ENCODE peak calls at places on chromosomes 4 and X, in five cellular contexts. One of them, this sample, is unnamed.

GRCh38 chrX:19555236-19555635 is 39.9 kb upstream of the MAP3K15 start:
- DNase-seq in T-helper 1 cell: no peak
- DNase-seq in T-cell: no peak
- DNase-seq in NCI-H2081 treated with DMSO at 0.1 percent for 48 hours: no peak
- DNase-seq in brain pericyte: no peak
- DNase-seq in this sample: no peak

GRCh38 chr4:75081561-75081960 is 148.6 kb downstream of the PARM1 start:
- DNase-seq in T-helper 1 cell: no peak
- DNase-seq in T-cell: no peak
- DNase-seq in NCI-H2081 treated with DMSO at 0.1 percent for 48 hours: no peak
- DNase-seq in brain pericyte: no peak
- DNase-seq in this sample: no peak

GRCh38 chrX:29506729-29507128 is 708.6 kb upstream of the MAGEB2 start:
- DNase-seq in T-helper 1 cell: no peak
- DNase-seq in T-cell: no peak
- DNase-seq in NCI-H2081 treated with DMSO at 0.1 percent for 48 hours: no peak
- DNase-seq in brain pericyte: no peak
- DNase-seq in this sample: no peak

GRCh38 chr4:76947369-76947768 is 2.2 kb upstream of the SEPTIN11 start:
- DNase-seq in T-helper 1 cell: no peak
- DNase-seq in T-cell: no peak
- DNase-seq in NCI-H2081 treated with DMSO at 0.1 percent for 48 hours: no peak
- DNase-seq in brain pericyte: no peak
- DNase-seq in this sample: no peak

GRCh38 chr4:11954093-11954492 is 525.4 kb upstream of the HS3ST1 start:
- DNase-seq in T-helper 1 cell: no peak
- DNase-seq in T-cell: no peak
- DNase-seq in NCI-H2081 treated with DMSO at 0.1 percent for 48 hours: no peak
- DNase-seq in brain pericyte: no peak
- DNase-seq in this sample: peak; percentile 42

GRCh38 chr4:8117278-8117682 is 41.3 kb downstream of the ABLIM2 start:
- DNase-seq in T-helper 1 cell: no peak
- DNase-seq in T-cell: peak; percentile 12
- DNase-seq in NCI-H2081 treated with DMSO at 0.1 percent for 48 hours: no peak
- DNase-seq in brain pericyte: no peak
- DNase-seq in this sample: peak; percentile 52

GRCh38 chr4:40874902-40875301 is 125.1 kb downstream of the NSUN7 start:
- DNase-seq in T-helper 1 cell: no peak
- DNase-seq in T-cell: no peak
- DNase-seq in NCI-H2081 treated with DMSO at 0.1 percent for 48 hours: no peak
- DNase-seq in brain pericyte: no peak
- DNase-seq in this sample: no peak

GRCh38 chr4:2788532-2789103 is 4.3 kb upstream of the SH3BP2 start:
- DNase-seq in T-helper 1 cell: no peak
- DNase-seq in T-cell: no peak
- DNase-seq in NCI-H2081 treated with DMSO at 0.1 percent for 48 hours: no peak
- DNase-seq in brain pericyte: no peak
- DNase-seq in this sample: no peak

GRCh38 chr4:56531149-56531770 is 25.7 kb downstream of the ARL9 start:
- DNase-seq in T-helper 1 cell: no peak
- DNase-seq in T-cell: no peak
- DNase-seq in NCI-H2081 treated with DMSO at 0.1 percent for 48 hours: no peak
- DNase-seq in brain pericyte: no peak
- DNase-seq in this sample: no peak

GRCh38 chr4:154551872-154552686 is 1.9 kb upstream of the PLRG1 start:
- DNase-seq in T-helper 1 cell: peak; percentile 58
- DNase-seq in T-cell: peak; percentile 66
- DNase-seq in NCI-H2081 treated with DMSO at 0.1 percent for 48 hours: peak; percentile 12
- DNase-seq in brain pericyte: peak; percentile 21
- DNase-seq in this sample: peak; percentile 79

GRCh38 chr4:11565213-11565612 is 136.5 kb upstream of the HS3ST1 start:
- DNase-seq in T-helper 1 cell: no peak
- DNase-seq in T-cell: no peak
- DNase-seq in NCI-H2081 treated with DMSO at 0.1 percent for 48 hours: no peak
- DNase-seq in brain pericyte: no peak
- DNase-seq in this sample: no peak

GRCh38 chr4:98662619-98663225 is 4.3 kb upstream of the TSPAN5 start:
- DNase-seq in T-helper 1 cell: peak; percentile 19
- DNase-seq in T-cell: peak; percentile 18
- DNase-seq in NCI-H2081 treated with DMSO at 0.1 percent for 48 hours: no peak
- DNase-seq in brain pericyte: no peak
- DNase-seq in this sample: peak; percentile 63

GRCh38 chr4:11720292-11720691 is 291.6 kb upstream of the HS3ST1 start:
- DNase-seq in T-helper 1 cell: no peak
- DNase-seq in T-cell: no peak
- DNase-seq in NCI-H2081 treated with DMSO at 0.1 percent for 48 hours: no peak
- DNase-seq in brain pericyte: no peak
- DNase-seq in this sample: peak; percentile 67

GRCh38 chrX:73683236-73683859 is 120.4 kb downstream of the CHIC1 start:
- DNase-seq in T-helper 1 cell: no peak
- DNase-seq in T-cell: no peak
- DNase-seq in NCI-H2081 treated with DMSO at 0.1 percent for 48 hours: no peak
- DNase-seq in brain pericyte: no peak
- DNase-seq in this sample: peak; percentile 7

GRCh38 chr4:171896426-171896825 is 83.2 kb downstream of the GALNTL6 start:
- DNase-seq in T-helper 1 cell: no peak
- DNase-seq in T-cell: no peak
- DNase-seq in NCI-H2081 treated with DMSO at 0.1 percent for 48 hours: no peak
- DNase-seq in brain pericyte: no peak
- DNase-seq in this sample: no peak

GRCh38 chrX:154332561-154332960 is 37.0 kb downstream of the TKTL1 start:
- DNase-seq in T-helper 1 cell: no peak
- DNase-seq in T-cell: no peak
- DNase-seq in NCI-H2081 treated with DMSO at 0.1 percent for 48 hours: no peak
- DNase-seq in brain pericyte: no peak
- DNase-seq in this sample: no peak

GRCh38 chr4:74665346-74665745 is 129.0 kb downstream of the BTC start:
- DNase-seq in T-helper 1 cell: no peak
- DNase-seq in T-cell: no peak
- DNase-seq in NCI-H2081 treated with DMSO at 0.1 percent for 48 hours: no peak
- DNase-seq in brain pericyte: no peak
- DNase-seq in this sample: peak; percentile 80

GRCh38 chrX:80335062-80335830 is 85.0 kb upstream of the TENT5D start:
- DNase-seq in T-helper 1 cell: no peak
- DNase-seq in T-cell: no peak
- DNase-seq in NCI-H2081 treated with DMSO at 0.1 percent for 48 hours: no peak
- DNase-seq in brain pericyte: no peak
- DNase-seq in this sample: peak; percentile 63